ENCODE peak calls at places on chromosome 19, in nine cellular contexts. One of them, this sample, is unnamed.

GRCh38 chr19:31140717-31141116 is 208.5 kb downstream of the TSHZ3 start:
- DNase-seq in activated B cell treated with CpG ODN at 0.5 μM for 24 hours: no peak
- DNase-seq in heart right ventricle: no peak
- DNase-seq in endodermal cell: no peak
- DNase-seq in upper lobe of right lung: no peak
- DNase-seq in left ventricle myocardium inferior: no peak
- DNase-seq in mucosa of descending colon: no peak
- DNase-seq in GM10248: no peak
- DNase-seq in H1: no peak
- DNase-seq in this sample: no peak

GRCh38 chr19:4533835-4534424 is 1.1 kb downstream of the PLIN5 start:
- DNase-seq in activated B cell treated with CpG ODN at 0.5 μM for 24 hours: no peak
- DNase-seq in heart right ventricle: no peak
- DNase-seq in endodermal cell: peak; percentile 49
- DNase-seq in upper lobe of right lung: no peak
- DNase-seq in left ventricle myocardium inferior: no peak
- DNase-seq in mucosa of descending colon: no peak
- DNase-seq in GM10248: no peak
- DNase-seq in H1: no peak
- DNase-seq in this sample: no peak

GRCh38 chr19:33797821-33798633 is 1.4 kb downstream of the KCTD15 start:
- DNase-seq in activated B cell treated with CpG ODN at 0.5 μM for 24 hours: no peak
- DNase-seq in heart right ventricle: peak; percentile 76
- DNase-seq in endodermal cell: peak; percentile 89
- DNase-seq in upper lobe of right lung: no peak
- DNase-seq in left ventricle myocardium inferior: peak; percentile 79
- DNase-seq in mucosa of descending colon: peak; percentile 76
- DNase-seq in GM10248: no peak
- DNase-seq in H1: peak; percentile 74
- DNase-seq in this sample: peak; percentile 34

GRCh38 chr19:8115805-8116396 is 33.5 kb downstream of the FBN3 start:
- DNase-seq in activated B cell treated with CpG ODN at 0.5 μM for 24 hours: no peak
- DNase-seq in heart right ventricle: no peak
- DNase-seq in endodermal cell: no peak
- DNase-seq in upper lobe of right lung: no peak
- DNase-seq in left ventricle myocardium inferior: no peak
- DNase-seq in mucosa of descending colon: no peak
- DNase-seq in GM10248: no peak
- DNase-seq in H1: no peak
- DNase-seq in this sample: no peak

GRCh38 chr19:31096047-31096446 is 253.2 kb downstream of the TSHZ3 start:
- DNase-seq in activated B cell treated with CpG ODN at 0.5 μM for 24 hours: no peak
- DNase-seq in heart right ventricle: peak; percentile 27
- DNase-seq in endodermal cell: no peak
- DNase-seq in upper lobe of right lung: no peak
- DNase-seq in left ventricle myocardium inferior: no peak
- DNase-seq in mucosa of descending colon: no peak
- DNase-seq in GM10248: no peak
- DNase-seq in H1: peak; percentile 52
- DNase-seq in this sample: no peak

GRCh38 chr19:53424968-53425597 is 6.7 kb upstream of the ZNF761 start:
- DNase-seq in activated B cell treated with CpG ODN at 0.5 μM for 24 hours: peak; percentile 31
- DNase-seq in heart right ventricle: peak; percentile 56
- DNase-seq in endodermal cell: peak; percentile 91
- DNase-seq in upper lobe of right lung: peak; percentile 76
- DNase-seq in left ventricle myocardium inferior: peak; percentile 70
- DNase-seq in mucosa of descending colon: peak; percentile 79
- DNase-seq in GM10248: peak; percentile 44
- DNase-seq in H1: peak; percentile 84
- DNase-seq in this sample: peak; percentile 76

GRCh38 chr19:57583521-57584416 is at the start of gene ZIK1:
- DNase-seq in activated B cell treated with CpG ODN at 0.5 μM for 24 hours: peak; percentile 75
- DNase-seq in heart right ventricle: peak; percentile 88
- DNase-seq in endodermal cell: peak; percentile 98
- DNase-seq in upper lobe of right lung: peak; percentile 86
- DNase-seq in left ventricle myocardium inferior: peak; percentile 92
- DNase-seq in mucosa of descending colon: peak; percentile 87
- DNase-seq in GM10248: peak; percentile 96
- DNase-seq in H1: peak; percentile 90
- DNase-seq in this sample: peak; percentile 82

GRCh38 chr19:40718774-40719391 is 2.0 kb downstream of the ITPKC start:
- DNase-seq in activated B cell treated with CpG ODN at 0.5 μM for 24 hours: no peak
- DNase-seq in heart right ventricle: peak; percentile 45
- DNase-seq in endodermal cell: peak; percentile 78
- DNase-seq in upper lobe of right lung: peak; percentile 94
- DNase-seq in left ventricle myocardium inferior: peak; percentile 52
- DNase-seq in mucosa of descending colon: peak; percentile 96
- DNase-seq in GM10248: no peak
- DNase-seq in H1: no peak
- DNase-seq in this sample: no peak

GRCh38 chr19:10230155-10230903 is 802 bp downstream of the S1PR2 start:
- DNase-seq in activated B cell treated with CpG ODN at 0.5 μM for 24 hours: peak; percentile 46
- DNase-seq in heart right ventricle: peak; percentile 56
- DNase-seq in endodermal cell: peak; percentile 87
- DNase-seq in upper lobe of right lung: peak; percentile 82
- DNase-seq in left ventricle myocardium inferior: peak; percentile 55
- DNase-seq in mucosa of descending colon: peak; percentile 58
- DNase-seq in GM10248: peak; percentile 57
- DNase-seq in H1: peak; percentile 83
- DNase-seq in this sample: peak; percentile 51

GRCh38 chr19:55451163-55451521 is 8.0 kb upstream of the SHISA7 start:
- DNase-seq in activated B cell treated with CpG ODN at 0.5 μM for 24 hours: no peak
- DNase-seq in heart right ventricle: no peak
- DNase-seq in endodermal cell: peak; percentile 67
- DNase-seq in upper lobe of right lung: no peak
- DNase-seq in left ventricle myocardium inferior: no peak
- DNase-seq in mucosa of descending colon: no peak
- DNase-seq in GM10248: no peak
- DNase-seq in H1: no peak
- DNase-seq in this sample: no peak

GRCh38 chr19:47408156-47408938 is 11.0 kb downstream of the MEIS3 start:
- DNase-seq in activated B cell treated with CpG ODN at 0.5 μM for 24 hours: no peak
- DNase-seq in heart right ventricle: no peak
- DNase-seq in endodermal cell: no peak
- DNase-seq in upper lobe of right lung: no peak
- DNase-seq in left ventricle myocardium inferior: no peak
- DNase-seq in mucosa of descending colon: no peak
- DNase-seq in GM10248: no peak
- DNase-seq in H1: no peak
- DNase-seq in this sample: no peak

GRCh38 chr19:47210689-47211316 is 20.2 kb downstream of the BBC3 start:
- DNase-seq in activated B cell treated with CpG ODN at 0.5 μM for 24 hours: peak; percentile 53
- DNase-seq in heart right ventricle: peak; percentile 35
- DNase-seq in endodermal cell: peak; percentile 93
- DNase-seq in upper lobe of right lung: peak; percentile 65
- DNase-seq in left ventricle myocardium inferior: peak; percentile 65
- DNase-seq in mucosa of descending colon: peak; percentile 95
- DNase-seq in GM10248: peak; percentile 78
- DNase-seq in H1: peak; percentile 88
- DNase-seq in this sample: peak; percentile 86

GRCh38 chr19:51462681-51463080 is 4.4 kb upstream of the SIGLEC8 start:
- DNase-seq in activated B cell treated with CpG ODN at 0.5 μM for 24 hours: no peak
- DNase-seq in heart right ventricle: no peak
- DNase-seq in endodermal cell: no peak
- DNase-seq in upper lobe of right lung: no peak
- DNase-seq in left ventricle myocardium inferior: no peak
- DNase-seq in mucosa of descending colon: no peak
- DNase-seq in GM10248: no peak
- DNase-seq in H1: no peak
- DNase-seq in this sample: no peak

GRCh38 chr19:41691268-41691970 is 3.3 kb upstream of the CEACAM7 start:
- DNase-seq in activated B cell treated with CpG ODN at 0.5 μM for 24 hours: no peak
- DNase-seq in heart right ventricle: no peak
- DNase-seq in endodermal cell: peak; percentile 87
- DNase-seq in upper lobe of right lung: peak; percentile 63
- DNase-seq in left ventricle myocardium inferior: no peak
- DNase-seq in mucosa of descending colon: peak; percentile 70
- DNase-seq in GM10248: peak; percentile 56
- DNase-seq in H1: peak; percentile 58
- DNase-seq in this sample: no peak

GRCh38 chr19:42553292-42554045 is 25.2 kb upstream of the CEACAM1 start:
- DNase-seq in activated B cell treated with CpG ODN at 0.5 μM for 24 hours: no peak
- DNase-seq in heart right ventricle: peak; percentile 33
- DNase-seq in endodermal cell: no peak
- DNase-seq in upper lobe of right lung: no peak
- DNase-seq in left ventricle myocardium inferior: peak; percentile 30
- DNase-seq in mucosa of descending colon: no peak
- DNase-seq in GM10248: no peak
- DNase-seq in H1: no peak
- DNase-seq in this sample: no peak

DNA sequence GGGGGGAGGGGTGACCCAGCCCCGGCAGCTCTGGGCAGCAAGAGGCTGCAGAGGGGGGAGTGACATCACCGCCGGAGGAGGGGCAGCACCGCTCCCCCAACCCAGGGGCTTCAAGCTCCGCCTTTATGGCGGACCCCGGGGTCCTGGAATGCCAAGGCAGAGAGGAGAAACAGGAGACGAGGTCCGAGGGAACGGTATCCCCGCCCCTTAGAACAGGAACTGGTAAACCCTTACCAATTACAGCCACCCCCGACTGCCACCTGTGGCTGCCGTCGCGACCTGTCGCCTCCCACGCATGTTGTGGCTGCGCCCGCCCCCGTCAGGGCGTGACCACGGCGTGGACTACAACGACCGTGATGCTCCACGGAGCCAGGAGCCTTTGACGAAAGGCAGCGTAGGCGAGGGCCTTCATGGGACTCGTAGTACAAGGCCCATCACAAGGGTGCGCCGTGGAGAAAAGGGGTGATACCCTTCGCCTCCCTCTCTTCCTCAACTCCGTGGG is 4.1 kb upstream of the KCNC3 start:
- DNase-seq in activated B cell treated with CpG ODN at 0.5 μM for 24 hours: peak; percentile 89
- DNase-seq in heart right ventricle: peak; percentile 87
- DNase-seq in endodermal cell: peak; percentile 97
- DNase-seq in upper lobe of right lung: peak; percentile 98
- DNase-seq in left ventricle myocardium inferior: peak; percentile 88
- DNase-seq in mucosa of descending colon: peak; percentile 86
- DNase-seq in GM10248: peak; percentile 83
- DNase-seq in H1: peak; percentile 93
- DNase-seq in this sample: peak; percentile 72
- TF ChIP-seq CTCF in activated B cell treated with CpG ODN at 0.5 μM for 24 hours: no peak
- TF ChIP-seq CTCF in heart right ventricle: no peak
- TF ChIP-seq CTCF in endodermal cell: no peak
- TF ChIP-seq CTCF in upper lobe of right lung: peak; percentile 8
- TF ChIP-seq CTCF in left ventricle myocardium inferior: peak; percentile 12
- TF ChIP-seq CTCF in mucosa of descending colon: no peak
- TF ChIP-seq CTCF in GM10248: no peak
- TF ChIP-seq CTCF in H1: no peak
- TF ChIP-seq CTCF in this sample: peak; percentile 28

GRCh38 chr19:12513531-12514061 is 29.0 kb upstream of the ZNF709 start:
- DNase-seq in activated B cell treated with CpG ODN at 0.5 μM for 24 hours: no peak
- DNase-seq in heart right ventricle: peak; percentile 17
- DNase-seq in endodermal cell: peak; percentile 54
- DNase-seq in upper lobe of right lung: no peak
- DNase-seq in left ventricle myocardium inferior: peak; percentile 17
- DNase-seq in mucosa of descending colon: no peak
- DNase-seq in GM10248: no peak
- DNase-seq in H1: no peak
- DNase-seq in this sample: no peak
- TF ChIP-seq CTCF in activated B cell treated with CpG ODN at 0.5 μM for 24 hours: no peak
- TF ChIP-seq CTCF in heart right ventricle: peak; percentile 32
- TF ChIP-seq CTCF in endodermal cell: peak; percentile 40
- TF ChIP-seq CTCF in upper lobe of right lung: peak; percentile 8
- TF ChIP-seq CTCF in left ventricle myocardium inferior: peak; percentile 22
- TF ChIP-seq CTCF in mucosa of descending colon: no peak
- TF ChIP-seq CTCF in GM10248: no peak
- TF ChIP-seq CTCF in H1: peak; percentile 92
- TF ChIP-seq CTCF in this sample: no peak

GRCh38 chr19:36140289-36141038 is 598 bp downstream of the CAPNS1 start:
- DNase-seq in activated B cell treated with CpG ODN at 0.5 μM for 24 hours: no peak
- DNase-seq in heart right ventricle: peak; percentile 38
- DNase-seq in endodermal cell: peak; percentile 87
- DNase-seq in upper lobe of right lung: no peak
- DNase-seq in left ventricle myocardium inferior: peak; percentile 28
- DNase-seq in mucosa of descending colon: peak; percentile 53
- DNase-seq in GM10248: peak; percentile 77
- DNase-seq in H1: peak; percentile 72
- DNase-seq in this sample: peak; percentile 33

GRCh38 chr19:36139473-36140288 is at the start of gene CAPNS1:
- DNase-seq in activated B cell treated with CpG ODN at 0.5 μM for 24 hours: peak; percentile 93
- DNase-seq in heart right ventricle: peak; percentile 99
- DNase-seq in endodermal cell: peak; percentile 99
- DNase-seq in upper lobe of right lung: peak; percentile 99
- DNase-seq in left ventricle myocardium inferior: peak; percentile 99
- DNase-seq in mucosa of descending colon: peak; percentile 97
- DNase-seq in GM10248: peak; percentile 98
- DNase-seq in H1: peak; percentile 98
- DNase-seq in this sample: peak; percentile 96

GRCh38 chr19:36141039-36141914 is 1.4 kb downstream of the CAPNS1 start:
- DNase-seq in activated B cell treated with CpG ODN at 0.5 μM for 24 hours: peak; percentile 84
- DNase-seq in heart right ventricle: peak; percentile 88
- DNase-seq in endodermal cell: peak; percentile 100
- DNase-seq in upper lobe of right lung: peak; percentile 93
- DNase-seq in left ventricle myocardium inferior: peak; percentile 88
- DNase-seq in mucosa of descending colon: peak; percentile 95
- DNase-seq in GM10248: peak; percentile 94
- DNase-seq in H1: peak; percentile 99
- DNase-seq in this sample: peak; percentile 81

GRCh38 chr19:36139120-36139472 is 770 bp upstream of the CAPNS1 start:
- DNase-seq in activated B cell treated with CpG ODN at 0.5 μM for 24 hours: no peak
- DNase-seq in heart right ventricle: no peak
- DNase-seq in endodermal cell: no peak
- DNase-seq in upper lobe of right lung: no peak
- DNase-seq in left ventricle myocardium inferior: no peak
- DNase-seq in mucosa of descending colon: no peak
- DNase-seq in GM10248: no peak
- DNase-seq in H1: no peak
- DNase-seq in this sample: no peak

GRCh38 chr19:36136975-36137686 is 2.7 kb upstream of the CAPNS1 start:
- DNase-seq in activated B cell treated with CpG ODN at 0.5 μM for 24 hours: no peak
- DNase-seq in heart right ventricle: peak; percentile 48
- DNase-seq in endodermal cell: no peak
- DNase-seq in upper lobe of right lung: peak; percentile 80
- DNase-seq in left ventricle myocardium inferior: peak; percentile 40
- DNase-seq in mucosa of descending colon: peak; percentile 73
- DNase-seq in GM10248: no peak
- DNase-seq in H1: no peak
- DNase-seq in this sample: no peak
- TF ChIP-seq CTCF in activated B cell treated with CpG ODN at 0.5 μM for 24 hours: no peak
- TF ChIP-seq CTCF in heart right ventricle: no peak
- TF ChIP-seq CTCF in endodermal cell: no peak
- TF ChIP-seq CTCF in upper lobe of right lung: no peak
- TF ChIP-seq CTCF in left ventricle myocardium inferior: no peak
- TF ChIP-seq CTCF in mucosa of descending colon: no peak
- TF ChIP-seq CTCF in GM10248: no peak
- TF ChIP-seq CTCF in H1: no peak
- TF ChIP-seq CTCF in this sample: no peak

DNA sequence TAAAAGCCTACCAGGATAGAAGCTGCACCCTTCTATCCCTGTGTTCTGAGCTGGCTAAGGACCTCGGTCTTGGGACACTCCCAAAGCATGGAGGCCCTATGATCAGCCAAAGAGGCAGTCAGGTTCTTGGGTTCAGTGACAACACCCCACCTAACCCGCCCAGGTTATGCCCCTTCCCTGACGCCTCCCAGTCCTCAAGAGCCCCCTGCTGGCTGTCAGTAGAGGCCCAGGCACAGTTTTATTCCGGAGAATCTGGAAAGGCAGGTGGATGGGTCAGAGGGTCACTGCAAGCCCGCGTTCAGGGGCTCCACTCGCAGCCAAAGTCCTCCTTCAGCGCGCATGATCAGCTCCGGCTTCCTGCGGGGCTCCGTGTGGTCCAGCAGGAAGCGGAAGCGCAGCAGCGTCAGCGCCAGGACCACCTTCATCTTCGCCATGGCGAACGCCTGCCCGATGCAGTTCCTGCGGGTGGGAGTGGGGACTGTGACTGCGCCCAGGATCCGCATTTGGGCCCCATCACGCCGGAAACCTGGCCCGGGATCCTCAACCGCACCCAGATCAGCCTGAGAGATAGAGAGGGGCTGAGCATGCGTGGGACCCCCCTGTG is 22.3 kb downstream of the OR10H3 start:
- DNase-seq in activated B cell treated with CpG ODN at 0.5 μM for 24 hours: no peak
- DNase-seq in heart right ventricle: no peak
- DNase-seq in endodermal cell: no peak
- DNase-seq in upper lobe of right lung: no peak
- DNase-seq in left ventricle myocardium inferior: no peak
- DNase-seq in mucosa of descending colon: peak; percentile 42
- DNase-seq in GM10248: no peak
- DNase-seq in H1: no peak
- DNase-seq in this sample: no peak
- TF ChIP-seq CTCF in activated B cell treated with CpG ODN at 0.5 μM for 24 hours: no peak
- TF ChIP-seq CTCF in heart right ventricle: peak; percentile 12
- TF ChIP-seq CTCF in endodermal cell: no peak
- TF ChIP-seq CTCF in upper lobe of right lung: no peak
- TF ChIP-seq CTCF in left ventricle myocardium inferior: peak; percentile 38
- TF ChIP-seq CTCF in mucosa of descending colon: peak; percentile 19
- TF ChIP-seq CTCF in GM10248: no peak
- TF ChIP-seq CTCF in H1: no peak
- TF ChIP-seq CTCF in this sample: no peak

This sample was measured in neural crest cell.